ENCODE peak calls at places on chromosomes 16 and 17, in eight cellular contexts. S is GM13976, Y is PC-3, Q is AG09309, V is HFF-Myc, Z is kidney, N is cardiac muscle cell, C is HL-60. D is an unnamed sample.

GRCh38 chr16:51149251-51149661 is 1.8 kb downstream of the SALL1 start:
- DNase-seq in S (no peak), Y (no peak), Q (no peak), V (no peak), Z (no peak), N (peak), C (no peak), D (no peak)

GRCh38 chr16:12395266-12395665 is 408.4 kb downstream of the CPPED1 start:
- DNase-seq in S (no peak), Y (no peak), Q (no peak), V (no peak), Z (no peak), N (no peak), C (no peak), D (no peak)

GRCh38 chr16:57140866-57141668 is 44.8 kb downstream of the PSME3IP1 start:
- DNase-seq in S (no peak), Y (no peak), Q (no peak), V (no peak), Z (no peak), N (no peak), C (no peak), D (no peak)

GRCh38 chr17:65594585-65594940 is 33.1 kb upstream of the AXIN2 start:
- DNase-seq in S (no peak), Y (no peak), Q (no peak), V (peak), Z (no peak), N (no peak), C (no peak), D (no peak)

GRCh38 chr17:21302711-21303425 is 18.4 kb downstream of the MAP2K3 start:
- DNase-seq in S (peak), Y (no peak), Q (no peak), V (no peak), Z (peak), N (no peak), C (no peak), D (peak)

GRCh38 chr17:11644265-11645212 is 46.3 kb downstream of the DNAH9 start:
- DNase-seq in S (peak), Y (peak), Q (no peak), V (peak), Z (no peak), N (peak), C (peak), D (no peak)

GRCh38 chr16:86375370-86375769 is 135.0 kb upstream of the FOXF1 start:
- DNase-seq in S (no peak), Y (peak), Q (no peak), V (no peak), Z (no peak), N (no peak), C (no peak), D (no peak)

GRCh38 chr16:70380205-70380918 is 33.7 kb downstream of the DDX19A start:
- DNase-seq in S (peak), Y (peak), Q (peak), V (peak), Z (peak), N (peak), C (peak), D (no peak)

GRCh38 chr17:64180089-64180488 is 50.1 kb upstream of the ERN1 start:
- DNase-seq in S (no peak), Y (no peak), Q (peak), V (no peak), Z (no peak), N (no peak), C (peak), D (no peak)

GRCh38 chr16:66300037-66300436 is 66.5 kb upstream of the CDH5 start:
- DNase-seq in S (no peak), Y (no peak), Q (no peak), V (no peak), Z (no peak), N (no peak), C (no peak), D (no peak)

DNA sequence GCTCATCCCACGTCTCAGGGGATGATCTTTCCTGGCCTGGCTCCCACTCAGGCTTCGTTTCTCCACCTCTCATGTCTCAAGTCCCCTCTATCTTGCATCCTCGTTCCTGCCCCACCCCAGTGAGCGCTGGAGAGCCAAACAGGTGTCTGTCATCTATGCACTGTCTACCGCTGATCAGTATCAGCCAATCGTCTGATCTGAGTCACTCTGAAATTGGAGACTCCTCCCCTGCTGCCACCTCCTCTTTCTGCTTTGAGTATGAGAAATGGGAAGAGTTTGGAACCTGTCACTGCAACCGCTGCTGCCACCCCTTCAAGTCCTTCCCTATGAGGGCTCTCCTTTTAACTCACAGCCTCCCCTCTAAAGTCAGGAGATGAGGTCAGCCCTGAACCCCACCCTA is 28.0 kb downstream of the FZD2 start:
- DNase-seq in S (no peak), Y (no peak), Q (no peak), V (no peak), Z (peak), N (no peak), C (no peak), D (no peak)
- TF ChIP-seq CTCF in S (no peak), Y (no peak), Q (no peak), V (no peak), Z (no peak), N (no peak), C (no peak), D (no peak)

GRCh38 chr17:19763416-19763815 is 15.3 kb upstream of the ALDH3A1 start:
- DNase-seq in S (peak), Y (no peak), Q (no peak), V (no peak), Z (no peak), N (no peak), C (no peak), D (no peak)

GRCh38 chr17:19769946-19770652 is 22.0 kb upstream of the ALDH3A1 start:
- DNase-seq in S (no peak), Y (peak), Q (peak), V (peak), Z (no peak), N (no peak), C (no peak), D (no peak)

GRCh38 chr17:19768046-19768782 is 20.1 kb upstream of the ALDH3A1 start:
- DNase-seq in S (peak), Y (no peak), Q (no peak), V (no peak), Z (no peak), N (no peak), C (no peak), D (no peak)

GRCh38 chr17:19766016-19766415 is 17.9 kb upstream of the ALDH3A1 start:
- DNase-seq in S (peak), Y (no peak), Q (no peak), V (no peak), Z (no peak), N (no peak), C (no peak), D (no peak)

DNA sequence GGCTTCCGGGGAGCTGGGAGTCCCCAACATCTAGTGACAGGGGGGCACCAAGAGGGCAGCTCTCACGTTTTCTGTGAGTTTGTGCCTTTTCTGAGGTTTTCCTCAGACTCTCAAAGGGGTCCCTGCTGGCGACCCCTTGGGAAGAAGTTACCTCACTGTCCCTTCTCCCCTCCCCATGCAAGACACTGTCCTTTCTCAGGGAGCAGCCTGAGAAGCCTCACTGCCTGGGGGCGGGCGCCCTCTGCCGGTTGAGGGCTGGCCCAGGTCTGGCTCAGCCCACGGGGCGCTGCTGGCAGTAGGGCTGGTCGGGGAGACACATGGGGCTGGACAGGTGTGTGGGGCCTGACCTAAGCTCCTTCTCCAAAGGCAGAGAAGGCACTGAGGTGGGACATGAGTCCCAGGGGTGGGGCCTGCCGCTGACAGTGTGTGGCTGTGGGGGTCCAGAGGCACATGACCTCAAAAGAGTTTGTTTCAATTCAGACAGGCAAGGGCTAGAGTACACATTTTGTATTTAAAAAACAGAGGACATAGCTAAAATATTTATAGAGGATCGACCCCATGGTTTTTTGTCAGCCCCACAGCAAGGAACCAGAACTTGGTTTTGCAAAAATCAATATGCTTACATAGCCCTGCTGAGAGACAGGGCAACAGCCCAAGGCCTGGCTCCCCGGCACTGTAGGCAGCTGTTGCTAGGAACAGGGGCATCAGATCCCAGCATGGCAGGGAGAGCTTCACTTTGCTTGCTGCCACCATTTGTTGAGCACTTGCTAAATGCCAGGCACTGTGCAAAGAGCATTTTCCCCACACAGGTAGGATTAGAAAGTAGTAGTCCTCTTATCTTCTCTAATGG is 18.5 kb upstream of the ALDH3A1 start:
- DNase-seq in S (peak), Y (peak), Q (no peak), V (no peak), Z (peak), N (peak), C (peak), D (no peak)
- TF ChIP-seq CTCF in S (peak), Y (peak), Q (peak), V (peak), Z (peak), N (peak), C (peak), D (peak)

DNA sequence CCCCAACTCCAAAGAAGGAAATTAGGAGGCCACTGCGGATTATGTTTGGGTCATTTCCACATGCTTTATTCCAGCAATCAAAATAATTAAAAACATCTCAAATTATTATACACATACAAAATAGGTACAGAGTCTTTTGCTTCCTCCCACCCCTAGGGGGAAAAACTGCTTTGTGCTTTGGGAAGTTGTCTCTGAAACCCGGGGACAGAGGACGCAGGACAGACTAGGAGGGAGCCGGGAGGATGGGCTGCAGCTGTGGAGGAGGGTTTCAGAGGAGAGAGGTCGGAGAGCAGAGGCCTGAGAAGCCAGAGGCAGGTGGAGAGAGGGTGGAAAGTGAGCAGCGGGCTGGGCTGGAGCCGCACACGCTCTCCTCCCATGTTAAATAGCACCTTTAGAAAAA is 17.4 kb downstream of the COL1A1 start:
- DNase-seq in S (no peak), Y (no peak), Q (no peak), V (no peak), Z (no peak), N (peak), C (peak), D (peak)
- TF ChIP-seq CTCF in S (no peak), Y (peak), Q (peak), V (peak), Z (no peak), N (peak), C (no peak), D (peak)

GRCh38 chr17:61877837-61878236 is 14.5 kb upstream of the BRIP1 start:
- DNase-seq in S (no peak), Y (no peak), Q (no peak), V (no peak), Z (no peak), N (no peak), C (no peak), D (no peak)
- TF ChIP-seq CTCF in S (no peak), Y (no peak), Q (no peak), V (no peak), Z (no peak), N (no peak), C (no peak), D (no peak)

GRCh38 chr17:81129289-81129688 is 36.0 kb upstream of the PVALEF start:
- DNase-seq in S (no peak), Y (no peak), Q (no peak), V (no peak), Z (no peak), N (no peak), C (no peak), D (no peak)
- TF ChIP-seq CTCF in S (no peak), Y (peak), Q (peak), V (no peak), Z (no peak), N (no peak), C (no peak), D (peak)

GRCh38 chr17:17269926-17270773 is 10.9 kb downstream of the COPS3 start:
- DNase-seq in S (no peak), Y (peak), Q (no peak), V (no peak), Z (no peak), N (no peak), C (no peak), D (no peak)
- TF ChIP-seq CTCF in S (peak), Y (peak), Q (peak), V (peak), Z (no peak), N (peak), C (no peak), D (peak)

GRCh38 chr17:48471807-48472484 is 41.9 kb upstream of the SKAP1 start:
- DNase-seq in S (no peak), Y (no peak), Q (no peak), V (no peak), Z (no peak), N (no peak), C (no peak), D (no peak)
- TF ChIP-seq CTCF in S (no peak), Y (no peak), Q (no peak), V (no peak), Z (no peak), N (no peak), C (no peak), D (no peak)

DNA sequence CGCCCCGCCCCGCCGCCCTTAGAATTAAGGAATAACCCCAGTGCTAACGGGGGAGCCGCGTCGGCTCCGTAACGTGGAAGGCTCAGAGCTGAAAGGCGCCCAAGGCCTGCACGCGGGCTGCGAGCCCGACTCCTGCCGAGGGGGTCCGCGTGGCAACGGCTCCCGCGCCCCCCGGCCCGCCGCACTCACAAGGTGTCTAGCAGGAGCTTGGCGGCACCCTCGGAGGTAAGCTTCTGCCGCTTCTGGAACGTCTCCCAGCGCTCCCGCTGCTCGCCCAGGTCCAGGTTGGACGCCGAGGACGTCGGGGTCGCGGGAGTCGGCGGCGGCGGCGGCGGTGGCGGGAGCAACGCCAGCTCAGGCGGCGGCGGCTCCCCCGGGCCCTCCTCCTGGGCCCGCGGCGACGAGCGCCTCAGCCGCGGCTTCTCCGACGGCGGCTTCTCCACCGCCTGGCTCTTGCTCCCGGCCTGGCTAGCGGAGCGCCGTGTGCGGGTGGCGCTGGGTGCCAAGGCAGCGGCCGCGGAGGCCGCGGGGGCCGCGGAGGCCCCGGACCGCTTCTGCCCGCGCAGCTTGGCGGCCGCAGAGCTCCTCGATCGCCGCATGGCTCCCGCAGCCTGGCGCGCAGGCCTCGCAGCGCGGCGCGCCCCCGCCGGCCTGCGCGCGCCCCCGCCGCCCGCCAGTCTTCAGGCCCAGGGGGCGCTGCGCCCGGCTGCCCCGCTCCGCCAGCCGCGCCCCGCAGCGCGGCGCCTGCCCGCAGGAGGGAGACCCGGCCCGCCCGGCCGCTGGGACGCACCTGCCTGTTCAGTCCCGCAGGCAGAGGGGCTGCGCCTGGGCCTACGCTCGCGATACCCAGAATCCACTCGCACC is at the start of gene CENPV:
- DNase-seq in S (peak), Y (no peak), Q (no peak), V (no peak), Z (peak), N (peak), C (peak), D (peak)
- TF ChIP-seq CTCF in S (peak), Y (no peak), Q (peak), V (no peak), Z (peak), N (no peak), C (no peak), D (peak)

D was measured in chondrocyte.